ENCODE peak calls at places on chromosomes 11 and 22, in eight cellular contexts. F, O, K, D, S, A, W and R are unnamed samples.

GRCh38 chr11:108958446-108959123 is 293.7 kb downstream of the DDX10 start:
- DNase-seq in S (no peak), W (no peak), D (no peak), K (no peak), A (peak), F (no peak), O (peak), R (no peak)

GRCh38 chr11:71481101-71481960 is 28.3 kb downstream of the NADSYN1 start:
- DNase-seq in F (no peak), O (peak), D (no peak), A (no peak), S (no peak), K (no peak), W (peak), R (no peak)

GRCh38 chr22:17217179-17217578 is 2.1 kb downstream of the ADA2 start:
- DNase-seq in K (no peak), D (no peak), F (no peak), S (no peak), O (no peak), A (no peak), W (no peak), R (peak)

GRCh38 chr22:45597460-45598192 is 74.0 kb upstream of the ATXN10 start:
- DNase-seq in D (no peak), F (no peak), A (no peak), S (no peak), W (no peak), O (no peak), K (no peak), R (no peak)

GRCh38 chr11:96242971-96243647 is 99.9 kb downstream of the MAML2 start:
- DNase-seq in W (peak), K (peak), F (peak), O (peak), A (peak), S (peak), D (peak), R (peak)

GRCh38 chr11:44559207-44559943 is 6.1 kb upstream of the CD82 start:
- DNase-seq in K (no peak), O (no peak), F (no peak), W (no peak), A (no peak), S (no peak), D (peak), R (peak)

GRCh38 chr11:17763703-17764102 is 29.1 kb downstream of the KCNC1 start:
- DNase-seq in K (no peak), A (no peak), F (no peak), O (no peak), W (peak), S (no peak), D (no peak), R (no peak)

GRCh38 chr22:49632199-49633009 is 195.3 kb downstream of the BRD1 start:
- DNase-seq in O (peak), W (peak), A (no peak), S (peak), F (peak), K (no peak), D (peak), R (no peak)

GRCh38 chr11:76792505-76793264 is 9.5 kb downstream of the TSKU start:
- DNase-seq in S (no peak), D (no peak), K (no peak), A (no peak), W (no peak), O (no peak), F (no peak), R (no peak)

GRCh38 chr22:43446881-43447280 is 35.1 kb downstream of the MPPED1 start:
- DNase-seq in D (no peak), K (no peak), W (no peak), S (no peak), A (peak), O (peak), F (no peak), R (peak)

GRCh38 chr11:46421257-46421880 is 29.8 kb upstream of the CHRM4 start:
- DNase-seq in D (no peak), A (no peak), F (no peak), O (no peak), K (no peak), W (no peak), S (no peak), R (no peak)

GRCh38 chr11:8584511-8584910 is 9.5 kb downstream of the STK33 start:
- DNase-seq in K (no peak), F (no peak), W (no peak), O (no peak), S (no peak), D (no peak), A (no peak), R (no peak)

GRCh38 chr11:102138223-102138622 is 28.0 kb downstream of the YAP1 start:
- DNase-seq in K (no peak), O (no peak), D (no peak), F (no peak), A (peak), W (no peak), S (no peak), R (no peak)

GRCh38 chr11:96317985-96318384 is 25.0 kb downstream of the MAML2 start:
- DNase-seq in D (no peak), A (no peak), O (no peak), F (no peak), W (no peak), K (no peak), S (no peak), R (no peak)

GRCh38 chr11:118572075-118572913 is at the start of gene ARCN1:
- DNase-seq in A (peak), O (peak), S (peak), D (peak), F (peak), K (peak), W (peak), R (peak)

GRCh38 chr11:75087319-75088055 is 9.2 kb downstream of the OR2AT4 start:
- DNase-seq in O (no peak), K (no peak), A (no peak), D (no peak), W (no peak), F (no peak), S (no peak), R (no peak)

GRCh38 chr11:34214961-34215805 is 109.8 kb downstream of the NAT10 start:
- DNase-seq in D (peak), F (no peak), W (no peak), K (no peak), O (peak), A (peak), S (no peak), R (no peak)

GRCh38 chr11:123364145-123364544 is 65.9 kb upstream of the GRAMD1B start:
- DNase-seq in O (no peak), D (no peak), A (no peak), K (no peak), S (no peak), W (no peak), F (no peak), R (no peak)